ENCODE peak calls at places on chromosomes 11 and 22, in four cellular contexts. J, X, T and C are unnamed samples.

GRCh38 chr22:22018825-22019658 is 36.5 kb upstream of the TOP3B start:
- DNase-seq in X (no peak), T (no peak), J (no peak), C (no peak)

GRCh38 chr22:21593406-21594232 is 26.1 kb downstream of the UBE2L3 start:
- DNase-seq in X (no peak), T (no peak), J (no peak), C (no peak)

GRCh38 chr11:34327804-34328631 is 29.8 kb downstream of the ABTB2 start:
- DNase-seq in X (no peak), J (peak), T (no peak), C (no peak)

GRCh38 chr11:19345519-19345847 is 104.7 kb upstream of the E2F8 start:
- DNase-seq in X (no peak), J (peak), T (no peak), C (no peak)

GRCh38 chr11:124867700-124868099 is 2.5 kb downstream of the ROBO3 start:
- DNase-seq in T (no peak), X (no peak), J (peak), C (peak)

GRCh38 chr11:115901069-115901468 is 396.9 kb upstream of the CADM1 start:
- DNase-seq in T (no peak), X (no peak), J (no peak), C (no peak)

GRCh38 chr11:17498058-17498457 is 21.4 kb upstream of the ABCC8 start:
- DNase-seq in T (no peak), J (no peak), X (no peak), C (no peak)

GRCh38 chr11:12512826-12513395 is 135.5 kb downstream of the PARVA start:
- DNase-seq in J (no peak), T (no peak), X (no peak), C (no peak)

DNA sequence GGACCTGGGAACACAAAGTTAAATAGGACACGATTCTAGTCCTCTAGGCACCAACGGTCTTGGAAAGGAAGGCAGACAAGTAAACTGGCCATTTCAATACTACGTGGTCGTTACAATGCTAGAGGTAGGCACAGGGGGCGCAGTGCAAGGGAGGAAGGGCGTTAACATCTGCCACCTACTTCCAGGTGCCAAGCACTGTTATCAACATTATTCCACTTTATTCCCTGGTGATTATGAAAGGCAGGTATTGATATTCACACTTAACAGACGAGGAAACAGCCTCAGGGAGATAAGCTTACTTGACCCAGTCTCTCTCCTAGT is 760 bp upstream of the TAF10 start:
- DNase-seq in T (peak), J (no peak), X (no peak), C (no peak)
- TF ChIP-seq CTCF in T (peak), J (peak), X (peak), C (peak)

GRCh38 chr22:24435323-24435645 is 7.9 kb downstream of the ADORA2A start:
- DNase-seq in J (no peak), X (no peak), T (no peak), C (no peak)
- H3K4me3 ChIP-seq in J (no peak), X (no peak), T (no peak), C (no peak)

GRCh38 chr22:44291265-44292006 is 21.3 kb downstream of the SHISAL1 start:
- DNase-seq in J (peak), T (no peak), X (no peak), C (no peak)
- TF ChIP-seq CTCF in J (no peak), T (no peak), X (no peak), C (no peak)

GRCh38 chr11:119585038-119585666 is 143.8 kb downstream of the NECTIN1 start:
- DNase-seq in J (peak), T (no peak), X (peak), C (no peak)

GRCh38 chr11:119586181-119586580 is 142.8 kb downstream of the NECTIN1 start:
- DNase-seq in T (no peak), X (no peak), J (no peak), C (no peak)

GRCh38 chr11:119580751-119581150 is 148.2 kb downstream of the NECTIN1 start:
- DNase-seq in X (no peak), T (no peak), J (no peak), C (no peak)

GRCh38 chr11:119583585-119583984 is 145.4 kb downstream of the NECTIN1 start:
- DNase-seq in J (no peak), T (no peak), X (no peak), C (no peak)

GRCh38 chr11:119584193-119585037 is 144.6 kb downstream of the NECTIN1 start:
- DNase-seq in J (peak), T (no peak), X (peak), C (peak)
- H3K4me3 ChIP-seq in J (peak), T (peak), X (peak), C (peak)